ENCODE peak calls at places on chromosomes 11 and 22, in four cellular contexts. N is A549, W is cardiac fibroblast, B is AG04450. U is an unnamed sample.

GRCh38 chr11:108497317-108498045 is 703 bp downstream of the POGLUT3 start:
- DNase-seq in N (peak), W (peak), B (peak), U (peak)

GRCh38 chr11:456533-456932 is 6.5 kb downstream of the PTDSS2 start:
- DNase-seq in N (no peak), W (no peak), B (no peak), U (no peak)

GRCh38 chr11:17535488-17535887 is 8.7 kb downstream of the USH1C start:
- DNase-seq in N (no peak), W (no peak), B (no peak), U (no peak)

GRCh38 chr11:76008474-76008873 is 193.5 kb downstream of the UVRAG start:
- DNase-seq in N (no peak), W (peak), B (no peak), U (no peak)

GRCh38 chr11:93000511-93001476 is 31.3 kb downstream of the MTNR1B start:
- DNase-seq in N (peak), W (peak), B (peak), U (peak)

GRCh38 chr11:74570266-74571061 is 21.9 kb upstream of the POLD3 start:
- DNase-seq in N (peak), W (peak), B (no peak), U (peak)

GRCh38 chr11:2296913-2297622 is 4.7 kb downstream of the C11orf21 start:
- DNase-seq in N (no peak), W (no peak), B (no peak), U (no peak)

GRCh38 chr11:10117709-10118341 is 176.2 kb downstream of the SBF2 start:
- DNase-seq in N (no peak), W (peak), B (no peak), U (peak)

GRCh38 chr22:35616043-35616442 is 1.1 kb downstream of the MB start:
- DNase-seq in N (no peak), W (no peak), B (no peak), U (no peak)

GRCh38 chr11:128830836-128831780 is 36.0 kb downstream of the KCNJ1 start:
- DNase-seq in N (peak), W (peak), B (peak), U (peak)

GRCh38 chr11:20367313-20367948 is 3.9 kb downstream of the HTATIP2 start:
- DNase-seq in N (peak), W (peak), B (peak), U (peak)

GRCh38 chr11:97860237-97860636 is 1160.5 kb upstream of the CNTN5 start:
- DNase-seq in N (no peak), W (no peak), B (no peak), U (no peak)

GRCh38 chr11:115132829-115133228 is 371.4 kb downstream of the CADM1 start:
- DNase-seq in N (peak), W (no peak), B (no peak), U (no peak)

GRCh38 chr11:62392506-62392905 is 26.3 kb upstream of the SCGB1A1 start:
- DNase-seq in N (no peak), W (no peak), B (no peak), U (no peak)

GRCh38 chr11:130260735-130261134 is 54.0 kb downstream of the ZBTB44 start:
- DNase-seq in N (no peak), W (no peak), B (no peak), U (no peak)

GRCh38 chr22:30286813-30287625 is 2.3 kb downstream of the CASTOR1 start:
- DNase-seq in N (peak), W (peak), B (no peak), U (no peak)

GRCh38 chr11:114075891-114076441 is 16.5 kb downstream of the ZBTB16 start:
- DNase-seq in N (peak), W (peak), B (no peak), U (no peak)

GRCh38 chr11:39724404-39724803 is 1735.0 kb downstream of the LRRC4C start:
- DNase-seq in N (no peak), W (no peak), B (no peak), U (no peak)
- TF ChIP-seq CTCF in N (no peak), W (no peak), B (no peak), U (no peak)

GRCh38 chr11:46216040-46216764 is 61.3 kb upstream of the CREB3L1 start:
- DNase-seq in N (no peak), W (peak), B (no peak), U (no peak)
- H3K4me3 ChIP-seq in N (no peak), W (peak), B (peak), U (peak)

DNA sequence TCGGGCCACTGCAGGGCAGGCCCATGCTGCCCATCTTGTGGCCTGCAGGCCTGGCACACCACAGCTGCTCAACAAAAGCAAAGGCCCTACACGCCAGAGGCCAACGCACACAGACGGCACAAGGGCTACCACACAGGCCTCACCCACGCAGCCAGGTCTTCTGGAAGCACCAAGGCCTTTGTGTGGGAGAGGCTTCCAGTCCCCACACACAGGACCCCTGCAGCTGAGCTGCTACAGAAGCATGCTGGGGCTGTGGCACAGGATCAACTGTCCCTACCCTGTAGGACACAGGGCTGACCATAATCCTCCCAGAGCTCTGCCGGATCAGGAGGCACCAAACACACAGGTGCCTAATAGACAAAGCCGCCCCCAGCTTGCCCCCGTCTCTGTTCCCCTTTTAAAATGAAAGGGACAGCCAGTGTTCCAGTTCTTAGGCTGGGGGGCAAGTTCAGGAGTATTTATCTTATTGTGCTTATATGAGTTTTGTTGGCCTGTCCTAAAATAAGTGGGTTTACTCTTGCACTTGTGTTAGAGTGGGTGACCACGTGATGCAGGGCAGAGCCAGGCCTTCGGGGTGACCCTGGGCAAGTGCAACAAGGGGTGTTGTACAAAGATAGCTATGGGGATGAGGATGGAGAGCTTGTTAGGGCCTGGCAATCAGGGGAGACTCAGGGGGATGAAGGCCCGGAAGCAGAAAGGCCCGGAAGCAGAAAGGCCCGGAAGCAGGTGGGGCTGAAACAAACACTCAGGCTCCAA is 5.4 kb downstream of the TTLL12 start:
- DNase-seq in N (no peak), W (no peak), B (no peak), U (no peak)
- TF ChIP-seq CTCF in N (no peak), W (no peak), B (no peak), U (no peak)

GRCh38 chr22:21952586-21953571 is at the start of gene PPM1F:
- DNase-seq in N (peak), W (peak), B (peak), U (no peak)
- H3K4me3 ChIP-seq in N (peak), W (peak), B (peak), U (peak)

GRCh38 chr11:134030853-134031252 is 38.0 kb upstream of the JAM3 start:
- DNase-seq in N (no peak), W (no peak), B (no peak), U (no peak)
- TF ChIP-seq CTCF in N (no peak), W (no peak), B (peak), U (no peak)